ENCODE peak calls at places on chromosomes 12 and 14, in six cellular contexts. U is lower leg skin, L is GM12892, Y is transverse colon, W is uterus, Z is H1. I is an unnamed sample.

GRCh38 chr12:76506149-76506548 is 53.4 kb downstream of the OSBPL8 start:
- DNase-seq in U (no peak), L (no peak), Y (no peak), W (no peak), Z (no peak), I (no peak)

GRCh38 chr12:112192475-112192874 is 67.1 kb downstream of the TRAFD1 start:
- DNase-seq in U (no peak), L (no peak), Y (no peak), W (no peak), Z (no peak), I (no peak)

GRCh38 chr12:18476866-18477265 is 215.5 kb downstream of the PIK3C2G start:
- DNase-seq in U (no peak), L (no peak), Y (no peak), W (no peak), Z (no peak), I (no peak)

GRCh38 chr14:62189698-62190097 is 427.5 kb downstream of the SNAPC1 start:
- DNase-seq in U (no peak), L (no peak), Y (no peak), W (no peak), Z (no peak), I (no peak)

GRCh38 chr14:68397371-68397779 is 395.5 kb downstream of the ZFP36L1 start:
- DNase-seq in U (peak), L (no peak), Y (peak), W (peak), Z (no peak), I (no peak)

GRCh38 chr14:37599527-37600368 is 4.3 kb downstream of the TTC6 start:
- DNase-seq in U (no peak), L (no peak), Y (no peak), W (no peak), Z (no peak), I (no peak)

GRCh38 chr14:92692822-92693226 is 55.6 kb downstream of the LGMN start:
- DNase-seq in U (peak), L (no peak), Y (peak), W (peak), Z (no peak), I (peak)

GRCh38 chr12:49515266-49515665 is 23.6 kb upstream of the KCNH3 start:
- DNase-seq in U (no peak), L (no peak), Y (no peak), W (no peak), Z (no peak), I (no peak)

GRCh38 chr12:63420206-63420644 is 248.1 kb downstream of the DPY19L2 start:
- DNase-seq in U (no peak), L (peak), Y (peak), W (no peak), Z (peak), I (peak)

GRCh38 chr12:115227137-115227615 is 543.2 kb upstream of the TBX3 start:
- DNase-seq in U (peak), L (no peak), Y (no peak), W (no peak), Z (no peak), I (no peak)

GRCh38 chr12:12482959-12483358 is 79.7 kb downstream of the DUSP16 start:
- DNase-seq in U (no peak), L (no peak), Y (no peak), W (no peak), Z (no peak), I (no peak)

GRCh38 chr12:123813349-123813748 is 51.2 kb downstream of the DNAH10 start:
- DNase-seq in U (no peak), L (no peak), Y (no peak), W (no peak), Z (no peak), I (no peak)

GRCh38 chr12:38374751-38375150 is 58.2 kb downstream of the ALG10B start:
- DNase-seq in U (no peak), L (no peak), Y (no peak), W (no peak), Z (no peak), I (no peak)

GRCh38 chr12:108693186-108693585 is 38.1 kb downstream of the CORO1C start:
- DNase-seq in U (no peak), L (no peak), Y (no peak), W (no peak), Z (no peak), I (no peak)

GRCh38 chr12:16955083-16955657 is 349.2 kb upstream of the LMO3 start:
- DNase-seq in U (no peak), L (no peak), Y (no peak), W (no peak), Z (no peak), I (no peak)

GRCh38 chr12:124213606-124214347 is 81.1 kb upstream of the RFLNA start:
- DNase-seq in U (no peak), L (no peak), Y (no peak), W (no peak), Z (no peak), I (no peak)

GRCh38 chr12:51198568-51199400 is 19.1 kb downstream of the POU6F1 start:
- DNase-seq in U (no peak), L (no peak), Y (no peak), W (no peak), Z (no peak), I (no peak)

GRCh38 chr14:60965402-60965801 is 15.5 kb downstream of the TRMT5 start:
- DNase-seq in U (no peak), L (no peak), Y (no peak), W (no peak), Z (no peak), I (no peak)

GRCh38 chr12:52070243-52070925 is 606 bp downstream of the ATG101 start:
- DNase-seq in U (no peak), L (no peak), Y (no peak), W (no peak), Z (no peak), I (no peak)

GRCh38 chr14:38950676-38951075 is 152.4 kb downstream of the SEC23A start:
- DNase-seq in U (no peak), L (no peak), Y (no peak), W (no peak), Z (no peak), I (no peak)

GRCh38 chr14:21525995-21526671 is at the start of gene SALL2:
- DNase-seq in U (peak), L (peak), Y (peak), W (peak), Z (peak), I (peak)

GRCh38 chr14:29030121-29030520 is 263.5 kb downstream of the FOXG1 start:
- DNase-seq in U (no peak), L (no peak), Y (no peak), W (no peak), Z (no peak), I (no peak)

GRCh38 chr14:74955229-74955999 is at the start of gene PGF:
- DNase-seq in U (no peak), L (peak), Y (peak), W (peak), Z (no peak), I (peak)

GRCh38 chr14:68487805-68488590 is 304.9 kb downstream of the ZFP36L1 start:
- DNase-seq in U (no peak), L (no peak), Y (no peak), W (no peak), Z (no peak), I (no peak)

GRCh38 chr12:67068773-67069450 is 200.2 kb upstream of the CAND1 start:
- DNase-seq in U (no peak), L (peak), Y (peak), W (peak), Z (peak), I (peak)

GRCh38 chr14:61197416-61197815 is 83.7 kb downstream of the TMEM30B start:
- DNase-seq in U (no peak), L (no peak), Y (no peak), W (no peak), Z (no peak), I (no peak)

GRCh38 chr12:66074561-66074960 is 56.0 kb downstream of the LLPH start:
- DNase-seq in U (no peak), L (no peak), Y (no peak), W (no peak), Z (no peak), I (no peak)

GRCh38 chr12:42141981-42142606 is 2.6 kb downstream of the GXYLT1 start:
- DNase-seq in U (no peak), L (no peak), Y (no peak), W (no peak), Z (no peak), I (no peak)

GRCh38 chr12:28506271-28506670 is 316.0 kb downstream of the CCDC91 start:
- DNase-seq in U (no peak), L (no peak), Y (no peak), W (no peak), Z (no peak), I (no peak)

GRCh38 chr14:56081139-56081538 is 37.1 kb upstream of the PELI2 start:
- DNase-seq in U (no peak), L (no peak), Y (no peak), W (no peak), Z (no peak), I (no peak)

GRCh38 chr14:69321601-69322330 is 61.8 kb downstream of the GALNT16 start:
- DNase-seq in U (no peak), L (no peak), Y (no peak), W (peak), Z (no peak), I (no peak)

GRCh38 chr14:59829469-59829868 is 41.1 kb downstream of the RTN1 start:
- DNase-seq in U (no peak), L (no peak), Y (no peak), W (no peak), Z (no peak), I (no peak)

GRCh38 chr14:73457050-73457934 is 1.1 kb downstream of the NUMB start:
- DNase-seq in U (peak), L (no peak), Y (no peak), W (peak), Z (no peak), I (peak)

GRCh38 chr12:105352940-105353635 is 22.6 kb downstream of the C12orf75 start:
- DNase-seq in U (no peak), L (no peak), Y (no peak), W (no peak), Z (no peak), I (peak)

GRCh38 chr12:11779286-11779685 is 129.8 kb downstream of the ETV6 start:
- DNase-seq in U (no peak), L (no peak), Y (no peak), W (no peak), Z (no peak), I (no peak)

GRCh38 chr14:102733326-102733725 is 43.9 kb upstream of the TRAF3 start:
- DNase-seq in U (no peak), L (no peak), Y (no peak), W (no peak), Z (no peak), I (no peak)

GRCh38 chr12:67046062-67046461 is 223.1 kb upstream of the CAND1 start:
- DNase-seq in U (no peak), L (no peak), Y (no peak), W (no peak), Z (no peak), I (no peak)

GRCh38 chr14:81436296-81437138 is 36.4 kb upstream of the STON2 start:
- DNase-seq in U (peak), L (peak), Y (peak), W (peak), Z (no peak), I (peak)
- TF ChIP-seq POLR2A in U (no peak), L (no peak), Y (no peak), W (no peak), Z (no peak), I (no peak)

GRCh38 chr12:91442535-91442934 is 259.9 kb upstream of the DCN start:
- DNase-seq in U (no peak), L (no peak), Y (no peak), W (no peak), Z (no peak), I (no peak)
- TF ChIP-seq POLR2A in U (no peak), L (no peak), Y (no peak), W (no peak), Z (no peak), I (no peak)

DNA sequence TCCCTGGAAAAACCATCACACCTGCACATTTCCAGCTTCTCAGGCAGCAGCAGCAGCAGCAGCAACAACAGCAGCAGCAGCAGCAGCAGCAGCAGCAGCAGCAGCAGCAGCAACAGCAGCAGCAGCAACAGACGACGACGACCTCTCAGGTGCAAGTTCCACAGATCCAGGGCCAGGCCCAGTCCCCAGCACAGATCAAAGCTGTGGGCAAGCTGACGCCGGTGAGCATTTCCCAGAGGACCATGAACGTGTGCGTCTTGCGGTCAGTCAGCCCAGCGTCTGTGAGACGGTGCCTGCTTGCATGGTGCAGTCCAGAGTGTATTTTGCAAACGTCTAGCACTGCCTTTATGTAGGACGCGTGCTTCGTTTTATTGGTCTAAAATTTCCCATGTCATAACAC is 81.6 kb downstream of the DDX51 start:
- DNase-seq in U (no peak), L (no peak), Y (no peak), W (no peak), Z (no peak), I (no peak)
- TF ChIP-seq POLR2A in U (no peak), L (no peak), Y (no peak), W (no peak), Z (no peak), I (no peak)

DNA sequence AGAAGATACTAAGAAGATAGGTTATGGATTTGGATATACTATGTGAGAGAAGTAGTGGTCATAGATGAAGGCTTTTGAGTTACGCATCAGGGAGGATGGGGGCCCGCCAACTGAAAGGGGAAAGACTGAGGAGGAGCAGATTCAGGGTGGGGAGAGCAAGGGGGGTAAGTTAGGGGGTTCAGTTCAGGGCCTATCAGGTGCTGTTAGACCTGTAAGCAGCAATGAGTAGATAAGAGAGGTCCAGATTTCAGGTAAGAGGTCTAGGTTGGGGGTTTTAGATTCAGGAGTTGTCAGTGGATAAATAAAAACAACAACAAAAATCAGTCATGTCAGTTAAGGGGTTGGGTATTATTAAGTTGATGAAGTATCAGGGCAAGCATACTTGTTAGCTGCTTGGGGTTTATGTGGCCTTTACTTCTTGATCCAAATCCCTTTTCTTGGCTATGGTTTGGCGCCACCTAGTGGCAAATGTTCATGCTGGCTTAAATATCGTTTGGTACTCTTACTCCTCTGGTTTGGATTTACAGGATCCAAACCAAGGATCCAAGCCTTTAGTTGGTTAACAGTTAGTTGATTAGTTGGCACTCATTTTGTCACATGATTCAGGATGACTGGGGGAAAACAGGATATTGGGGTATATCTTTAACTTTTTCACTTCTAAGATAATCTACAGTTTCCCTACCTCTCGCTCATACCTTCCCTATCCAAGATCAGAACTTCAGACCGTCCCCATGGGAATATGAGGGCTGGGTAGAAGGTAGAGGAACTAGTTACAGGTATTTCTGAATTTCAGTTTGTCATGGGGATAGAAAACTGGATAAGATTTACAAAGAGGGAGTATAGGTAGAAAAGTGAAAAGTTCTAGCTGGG is 65.1 kb downstream of the PCNX1 start:
- DNase-seq in U (peak), L (no peak), Y (peak), W (peak), Z (no peak), I (peak)
- TF ChIP-seq POLR2A in U (no peak), L (no peak), Y (no peak), W (no peak), Z (no peak), I (no peak)

GRCh38 chr12:57229634-57230380 is at the start of gene SHMT2:
- DNase-seq in U (peak), L (peak), Y (peak), W (peak), Z (peak), I (peak)
- TF ChIP-seq POLR2A in U (no peak), L (peak), Y (peak), W (peak), Z (peak), I (no peak)

DNA sequence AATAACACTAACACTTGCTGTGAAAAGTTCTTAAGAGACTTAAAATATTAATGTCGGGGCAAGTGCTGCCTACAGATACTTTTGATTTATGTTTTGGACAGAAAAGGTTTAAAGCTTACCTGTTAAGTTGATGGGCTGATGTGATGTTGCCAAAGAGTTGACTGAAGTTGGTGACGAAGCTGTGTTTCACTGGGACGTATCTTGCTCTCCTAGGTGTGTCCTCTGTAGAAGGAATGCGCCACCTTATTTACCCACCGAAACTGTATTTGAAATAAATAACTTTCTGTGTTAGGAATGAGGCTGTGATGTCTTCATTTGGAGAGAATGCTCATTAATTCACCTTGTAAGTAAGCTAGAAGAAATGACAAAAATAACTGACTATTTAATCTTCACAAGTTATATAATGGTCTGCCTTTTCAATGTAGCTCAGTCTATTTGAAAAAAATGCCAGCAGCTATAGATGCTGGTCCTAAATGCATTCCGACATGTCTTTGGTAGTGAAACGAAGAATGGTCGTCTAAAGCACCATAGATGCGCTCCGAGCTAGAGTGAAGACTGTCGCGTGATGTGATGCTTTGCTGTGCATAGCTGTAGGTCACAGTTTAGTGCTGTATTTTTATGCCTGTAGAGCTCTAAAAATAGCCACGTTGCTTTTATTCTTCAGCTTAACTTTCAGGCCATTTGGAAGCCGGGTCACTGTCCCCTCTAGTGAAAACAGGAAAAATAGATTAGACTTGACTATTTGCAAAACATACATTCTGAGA is at the start of gene RD3L:
- DNase-seq in U (no peak), L (no peak), Y (no peak), W (no peak), Z (no peak), I (no peak)
- TF ChIP-seq POLR2A in U (no peak), L (no peak), Y (no peak), W (no peak), Z (no peak), I (no peak)

DNA sequence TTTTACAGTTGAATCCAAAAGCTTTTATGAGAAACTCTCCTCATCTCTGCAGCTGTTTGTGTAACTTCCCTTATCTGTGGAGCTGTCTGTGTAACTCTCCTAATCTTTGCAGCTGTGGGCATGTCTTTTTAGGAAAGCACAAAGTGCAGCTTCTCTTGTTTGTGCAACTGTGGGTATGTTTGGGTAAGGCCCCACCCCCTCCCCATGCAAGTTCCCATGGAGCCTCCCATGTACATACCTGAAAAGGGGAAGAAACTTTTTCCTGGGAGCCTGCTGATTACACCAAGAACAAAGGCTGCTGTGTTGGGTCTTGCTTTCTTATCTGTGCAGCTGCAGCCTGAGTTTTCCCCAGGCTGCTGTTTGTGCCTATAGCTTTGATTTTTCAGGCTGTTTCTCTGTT is 42.7 kb upstream of the CDKN3 start:
- DNase-seq in U (no peak), L (no peak), Y (no peak), W (no peak), Z (no peak), I (no peak)
- TF ChIP-seq POLR2A in U (no peak), L (no peak), Y (no peak), W (no peak), Z (no peak), I (no peak)

DNA sequence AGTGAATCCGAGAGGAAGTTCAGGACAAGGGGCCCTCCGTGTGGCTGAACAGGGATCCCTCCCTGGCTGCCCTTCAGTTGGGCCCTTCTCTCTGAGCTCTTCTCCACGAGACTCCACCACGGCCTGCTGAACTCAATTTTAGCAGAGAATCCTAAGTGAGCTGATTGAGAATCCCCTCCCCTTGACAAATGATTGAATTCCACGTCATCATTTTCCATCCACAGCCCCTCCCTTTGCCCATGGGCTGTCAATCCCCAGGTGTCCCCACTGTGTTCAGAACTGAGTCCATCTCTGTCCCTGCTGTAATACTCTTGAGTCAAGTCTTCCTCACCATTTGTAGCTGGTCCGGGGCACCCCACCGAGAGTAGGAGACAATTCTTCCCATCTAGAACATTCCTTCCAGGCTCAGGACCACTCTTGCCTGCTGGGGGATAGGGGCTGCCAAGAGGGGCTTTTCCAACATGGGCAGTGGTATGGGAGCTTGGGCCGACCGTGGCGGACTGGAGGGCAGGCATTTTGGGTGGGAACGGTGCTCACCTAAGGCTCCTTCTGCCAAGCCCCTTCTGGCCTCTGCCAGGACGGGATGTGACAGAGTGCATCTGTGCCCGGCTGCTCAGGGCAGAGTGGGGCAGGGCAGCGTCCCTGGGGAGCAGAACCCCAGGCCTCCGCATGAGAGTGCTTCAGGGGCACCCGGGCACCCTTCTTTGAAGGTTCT is 218.0 kb upstream of the RTL1 start:
- DNase-seq in U (no peak), L (peak), Y (no peak), W (peak), Z (no peak), I (peak)
- TF ChIP-seq POLR2A in U (no peak), L (no peak), Y (no peak), W (no peak), Z (no peak), I (no peak)

I was measured in stomach.